ENCODE peak calls at places on chromosomes 11 and 22, in five cellular contexts. S is tibial nerve, D is EL, X is left colon, Y is foreskin keratinocyte. U is an unnamed sample.

GRCh38 chr11:20477418-20478090 is 90.0 kb downstream of the PRMT3 start:
- DNase-seq in Y (peak; percentile 9), D (no peak), S (no peak), X (no peak), U (no peak)

GRCh38 chr22:43343262-43343988 is at the start of gene SCUBE1:
- DNase-seq in S (peak; percentile 53), X (no peak), Y (no peak), D (peak; percentile 17), U (no peak)

GRCh38 chr22:23115825-23116494 is 25.8 kb downstream of the RSPH14 start:
- DNase-seq in S (no peak), X (no peak), Y (no peak), D (no peak), U (no peak)

GRCh38 chr11:117426941-117427340 is 99.3 kb downstream of the CEP164 start:
- DNase-seq in Y (no peak), S (no peak), X (no peak), D (no peak), U (no peak)

GRCh38 chr11:30868495-30869130 is 282.5 kb upstream of the MPPED2 start:
- DNase-seq in D (no peak), X (no peak), Y (no peak), S (no peak), U (no peak)

GRCh38 chr22:31089101-31090100 is 8.3 kb downstream of the SMTN start:
- DNase-seq in X (no peak), D (peak; percentile 36), S (no peak), Y (no peak), U (no peak)

GRCh38 chr11:28697920-28698827 is 590.0 kb downstream of the METTL15 start:
- DNase-seq in Y (no peak), S (peak; percentile 54), X (no peak), D (peak; percentile 64), U (no peak)

GRCh38 chr11:76666408-76666807 is 4.1 kb downstream of the LRRC32 start:
- DNase-seq in S (no peak), Y (no peak), D (no peak), X (no peak), U (no peak)

GRCh38 chr22:31212783-31213626 is 907 bp downstream of the LIMK2 start:
- DNase-seq in X (no peak), D (peak; percentile 11), Y (no peak), S (no peak), U (no peak)

GRCh38 chr11:42329930-42330555 is 870.6 kb upstream of the LRRC4C start:
- DNase-seq in Y (peak; percentile 96), X (no peak), S (no peak), D (no peak), U (peak; percentile 61)

GRCh38 chr22:37545703-37546435 is 14.4 kb upstream of the CDC42EP1 start:
- DNase-seq in X (peak; percentile 94), D (peak; percentile 99), S (peak; percentile 84), Y (peak; percentile 77), U (peak; percentile 90)

GRCh38 chr22:34111210-34111824 is 191.0 kb upstream of the LARGE1 start:
- DNase-seq in X (no peak), S (peak; percentile 14), D (no peak), Y (peak; percentile 15), U (no peak)

GRCh38 chr11:15742626-15743243 is 613.6 kb downstream of the SOX6 start:
- DNase-seq in Y (peak; percentile 14), D (peak; percentile 6), S (no peak), X (no peak), U (no peak)

GRCh38 chr11:67262731-67263675 is 3.3 kb upstream of the GRK2 start:
- DNase-seq in Y (peak; percentile 66), S (peak; percentile 81), X (peak; percentile 81), D (peak; percentile 85), U (peak; percentile 75)

GRCh38 chr22:25509391-25509791 is 55.1 kb upstream of the GRK3 start:
- DNase-seq in Y (peak; percentile 42), X (no peak), S (no peak), D (no peak), U (no peak)

GRCh38 chr11:32435947-32436750 is 810 bp upstream of the WT1 start:
- DNase-seq in X (no peak), D (no peak), Y (peak; percentile 37), S (no peak), U (no peak)

GRCh38 chr22:40423246-40423753 is 52.9 kb downstream of the SGSM3 start:
- DNase-seq in Y (no peak), S (no peak), D (no peak), X (no peak), U (no peak)

GRCh38 chr22:30718491-30718890 is 23.8 kb downstream of the OSBP2 start:
- DNase-seq in Y (no peak), X (no peak), S (no peak), D (no peak), U (no peak)

GRCh38 chr22:39148024-39148726 is 4.3 kb downstream of the CBX7 start:
- DNase-seq in Y (no peak), X (no peak), D (no peak), S (no peak), U (no peak)

GRCh38 chr11:74086242-74086884 is 77.5 kb upstream of the UCP3 start:
- DNase-seq in Y (peak; percentile 13), X (no peak), S (no peak), D (no peak), U (no peak)

GRCh38 chr22:46067159-46068111 is 82.9 kb upstream of the PPARA start:
- DNase-seq in X (peak; percentile 22), D (peak; percentile 47), S (no peak), Y (no peak), U (no peak)

GRCh38 chr11:120344302-120345004 is 8.2 kb downstream of the ARHGEF12 start:
- DNase-seq in S (no peak), Y (peak; percentile 84), X (no peak), D (peak; percentile 83), U (peak; percentile 40)

GRCh38 chr11:120013325-120014250 is 124.3 kb downstream of the TRIM29 start:
- DNase-seq in D (no peak), Y (peak; percentile 26), S (no peak), X (peak; percentile 33), U (peak; percentile 9)

GRCh38 chr22:46934746-46935491 is 172.5 kb downstream of the TBC1D22A start:
- DNase-seq in X (no peak), D (peak; percentile 94), Y (peak; percentile 96), S (no peak), U (peak; percentile 83)

GRCh38 chr11:87353904-87354303 is 316.2 kb downstream of the TMEM135 start:
- DNase-seq in X (no peak), Y (no peak), D (no peak), S (no peak), U (no peak)

GRCh38 chr11:26228778-26229177 is 103.2 kb upstream of the ANO3 start:
- DNase-seq in X (no peak), S (no peak), D (peak; percentile 7), Y (no peak), U (no peak)

GRCh38 chr22:48868554-48868953 is 959.1 kb downstream of the BRD1 start:
- DNase-seq in X (peak; percentile 18), S (no peak), D (no peak), Y (no peak), U (no peak)

GRCh38 chr11:121418625-121419114 is 33.4 kb upstream of the SORL1 start:
- DNase-seq in S (peak; percentile 12), X (no peak), Y (no peak), D (no peak), U (no peak)

GRCh38 chr11:14886509-14886908 is 5.5 kb downstream of the CYP2R1 start:
- DNase-seq in Y (no peak), D (no peak), S (no peak), X (no peak), U (no peak)

GRCh38 chr11:3129591-3130268 is 35.4 kb downstream of the OSBPL5 start:
- DNase-seq in Y (no peak), X (peak; percentile 24), D (no peak), S (no peak), U (no peak)

GRCh38 chr11:93000511-93001476 is 31.3 kb downstream of the MTNR1B start:
- DNase-seq in S (no peak), D (peak; percentile 91), X (no peak), Y (peak; percentile 90), U (peak; percentile 94)

GRCh38 chr11:122784325-122785155 is 53.8 kb upstream of the CRTAM start:
- DNase-seq in S (peak; percentile 77), Y (peak; percentile 90), X (no peak), D (peak; percentile 97), U (peak; percentile 94)

U was measured in HFFc6.